ENCODE peak calls at places on chromosomes 11 and 22, in seven cellular contexts. R is occipital lobe; B is WTC11; H is head of caudate nucleus; D is heart left ventricle; Q is stimulated activated CD8-positive, alpha-beta memory T cell treated with anti-CD3 and anti-CD28 coated beads, Interleukin-15, amount 100 ng/mL, for 1 hour; J is lung. M is an unnamed sample.

GRCh38 chr11:84853841-84854497 is 773.2 kb downstream of the DLG2 start:
- DNase-seq in Q (no peak), D (no peak), J (no peak), H (no peak), B (no peak), R (no peak), M (no peak)

GRCh38 chr11:18329196-18329870 is 7.0 kb downstream of the GTF2H1 start:
- DNase-seq in D (no peak), R (no peak), J (no peak), Q (no peak), H (no peak), B (no peak), M (no peak)

GRCh38 chr11:89922195-89922660 is at the start of gene TRIM49D1:
- DNase-seq in R (no peak), Q (no peak), D (no peak), J (peak), H (no peak), B (no peak), M (no peak)

GRCh38 chr11:47918882-47919495 is 61.4 kb upstream of the PTPRJ start:
- DNase-seq in R (no peak), B (no peak), H (no peak), D (no peak), Q (no peak), J (no peak), M (no peak)

GRCh38 chr11:43823316-43823715 is 57.3 kb upstream of the ALKBH3 start:
- DNase-seq in Q (no peak), R (no peak), B (no peak), J (no peak), D (no peak), H (no peak), M (no peak)

GRCh38 chr22:42190274-42190673 is 59.7 kb upstream of the CYP2D6 start:
- DNase-seq in H (no peak), B (no peak), Q (no peak), D (no peak), J (no peak), R (no peak), M (no peak)

GRCh38 chr11:86046111-86046510 is 22.8 kb downstream of the PICALM start:
- DNase-seq in H (no peak), B (no peak), R (no peak), Q (no peak), D (no peak), J (no peak), M (no peak)

GRCh38 chr11:62889484-62890437 is 9.1 kb downstream of the SLC3A2 start:
- DNase-seq in B (no peak), J (no peak), H (no peak), D (no peak), R (no peak), Q (no peak), M (no peak)

GRCh38 chr22:44196241-44196640 is 15.5 kb downstream of the PARVG start:
- DNase-seq in Q (no peak), D (no peak), R (no peak), B (no peak), H (no peak), J (no peak), M (no peak)

GRCh38 chr11:105673089-105673488 is 63.2 kb downstream of the GRIA4 start:
- DNase-seq in B (peak), R (no peak), H (peak), J (no peak), Q (no peak), D (peak), M (no peak)

GRCh38 chr11:131546218-131546895 is 175.9 kb downstream of the NTM start:
- DNase-seq in R (no peak), Q (no peak), B (peak), J (no peak), D (no peak), H (no peak), M (no peak)

GRCh38 chr11:70099578-70100282 is 21.6 kb downstream of the ANO1 start:
- DNase-seq in J (no peak), H (no peak), D (peak), R (no peak), B (no peak), Q (no peak), M (no peak)

GRCh38 chr11:65611028-65611757 is 2.8 kb downstream of the MAP3K11 start:
- DNase-seq in Q (no peak), J (peak), B (no peak), D (peak), H (peak), R (peak), M (no peak)

GRCh38 chr11:32817843-32818183 is 11.9 kb upstream of the PRRG4 start:
- DNase-seq in B (no peak), J (no peak), R (no peak), H (no peak), Q (no peak), D (no peak), M (no peak)

GRCh38 chr22:44975444-44976262 is 34.2 kb downstream of the PHF21B start:
- DNase-seq in J (peak), B (peak), H (peak), R (peak), Q (peak), D (peak), M (peak)

GRCh38 chr22:17867160-17867785 is 93.0 kb upstream of the BID start:
- DNase-seq in R (no peak), Q (no peak), D (peak), J (no peak), H (peak), B (no peak), M (no peak)

GRCh38 chr22:34914871-34915270 is 151.1 kb upstream of the ISX start:
- DNase-seq in H (no peak), R (no peak), D (no peak), B (no peak), Q (no peak), J (no peak), M (no peak)

GRCh38 chr22:47686594-47687363 is 924.3 kb downstream of the TBC1D22A start:
- DNase-seq in B (no peak), R (no peak), Q (no peak), H (no peak), J (no peak), D (no peak), M (no peak)